ENCODE peak calls at places on chromosomes 5 and 9, in nine cellular contexts. Z, X, R, Q, K, S, A, V and E are unnamed samples.

GRCh38 chr9:134027561-134027960 is 2.3 kb downstream of the BRD3OS start:
- DNase-seq in Z (no peak), X (no peak), R (no peak), Q (no peak), K (no peak), S (no peak), A (no peak), V (no peak), E (no peak)

GRCh38 chr5:142425286-142426065 is 100.7 kb upstream of the SPRY4 start:
- DNase-seq in Z (no peak), X (no peak), R (peak; percentile 87), Q (no peak), K (no peak), S (no peak), A (no peak), V (no peak), E (no peak)

GRCh38 chr5:171395042-171395441 is 7.4 kb downstream of the NPM1 start:
- DNase-seq in Z (no peak), X (no peak), R (no peak), Q (no peak), K (no peak), S (no peak), A (no peak), V (no peak), E (no peak)

GRCh38 chr9:35306281-35306680 is 144.5 kb downstream of the UNC13B start:
- DNase-seq in Z (no peak), X (no peak), R (peak; percentile 51), Q (no peak), K (no peak), S (no peak), A (no peak), V (peak; percentile 20), E (no peak)

GRCh38 chr9:68872026-68872501 is 141.8 kb downstream of the PRKACG start:
- DNase-seq in Z (no peak), X (no peak), R (no peak), Q (no peak), K (no peak), S (no peak), A (no peak), V (no peak), E (no peak)

GRCh38 chr9:110555551-110555950 is 24.0 kb downstream of the SVEP1 start:
- DNase-seq in Z (no peak), X (no peak), R (no peak), Q (no peak), K (no peak), S (no peak), A (no peak), V (no peak), E (no peak)

GRCh38 chr9:134594376-134594941 is 47.1 kb upstream of the COL5A1 start:
- DNase-seq in Z (no peak), X (peak; percentile 65), R (no peak), Q (no peak), K (no peak), S (no peak), A (no peak), V (no peak), E (no peak)

GRCh38 chr5:82011761-82012160 is 39.9 kb downstream of the ATG10 start:
- DNase-seq in Z (no peak), X (no peak), R (peak; percentile 68), Q (no peak), K (no peak), S (no peak), A (no peak), V (no peak), E (no peak)

GRCh38 chr5:43039468-43040286 is 442 bp downstream of the ANXA2R start:
- DNase-seq in Z (peak; percentile 75), X (peak; percentile 84), R (peak; percentile 87), Q (peak; percentile 61), K (peak; percentile 24), S (peak; percentile 66), A (peak; percentile 86), V (peak; percentile 63), E (no peak)

GRCh38 chr9:123034881-123035465 is 1.5 kb downstream of the GPR21 start:
- DNase-seq in Z (no peak), X (no peak), R (no peak), Q (peak; percentile 18), K (no peak), S (no peak), A (no peak), V (no peak), E (no peak)

GRCh38 chr9:36276840-36277239 is 18.6 kb upstream of the GNE start:
- DNase-seq in Z (no peak), X (no peak), R (peak; percentile 87), Q (no peak), K (no peak), S (peak; percentile 64), A (no peak), V (peak; percentile 76), E (no peak)

DNA sequence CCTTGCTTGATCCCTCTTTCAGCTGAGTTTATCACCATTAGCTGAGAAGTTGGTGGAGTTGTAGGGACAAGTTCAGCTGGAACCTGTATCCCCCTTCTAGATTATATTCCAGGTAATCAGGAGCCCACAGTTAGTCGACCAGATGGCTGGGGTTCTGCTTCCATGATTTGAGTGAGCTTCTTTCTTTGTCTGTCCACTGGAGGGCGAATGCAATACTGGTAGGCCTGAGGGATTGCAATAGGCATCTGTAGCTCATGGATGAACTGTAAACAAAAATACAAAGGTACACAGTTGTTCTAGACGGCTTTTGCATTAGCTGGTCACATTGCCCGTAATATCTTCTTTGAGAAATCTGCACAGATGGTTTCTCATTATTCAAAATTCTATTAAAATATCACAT is 88.9 kb downstream of the PCSK5 start:
- DNase-seq in Z (no peak), X (no peak), R (peak; percentile 13), Q (no peak), K (peak; percentile 51), S (peak; percentile 38), A (no peak), V (peak; percentile 12), E (no peak)
- TF ChIP-seq CTCF in Z (peak; percentile 40), X (no peak), R (peak; percentile 54), Q (no peak), K (peak; percentile 36), S (no peak), A (no peak), V (peak; percentile 66), E (peak; percentile 34)

GRCh38 chr5:176847155-176847554 is 36.8 kb downstream of the UNC5A start:
- DNase-seq in Z (no peak), X (no peak), R (no peak), Q (no peak), K (no peak), S (no peak), A (no peak), V (no peak), E (no peak)
- H3K4me3 ChIP-seq in Z (no peak overlapping the region), X (no peak overlapping the region), R (no peak overlapping the region), Q (no peak overlapping the region), K (no peak overlapping the region), S (no peak overlapping the region), A (no peak overlapping the region), V (no peak overlapping the region), E (no peak overlapping the region)

GRCh38 chr5:565782-566445 is 41.7 kb upstream of the SLC9A3 start:
- DNase-seq in Z (no peak), X (peak; percentile 31), R (peak; percentile 10), Q (no peak), K (peak; percentile 66), S (peak; percentile 54), A (peak; percentile 57), V (no peak), E (no peak)
- TF ChIP-seq CTCF in Z (no peak), X (no peak), R (no peak), Q (no peak), K (peak; percentile 63), S (no peak), A (no peak), V (no peak), E (no peak)

DNA sequence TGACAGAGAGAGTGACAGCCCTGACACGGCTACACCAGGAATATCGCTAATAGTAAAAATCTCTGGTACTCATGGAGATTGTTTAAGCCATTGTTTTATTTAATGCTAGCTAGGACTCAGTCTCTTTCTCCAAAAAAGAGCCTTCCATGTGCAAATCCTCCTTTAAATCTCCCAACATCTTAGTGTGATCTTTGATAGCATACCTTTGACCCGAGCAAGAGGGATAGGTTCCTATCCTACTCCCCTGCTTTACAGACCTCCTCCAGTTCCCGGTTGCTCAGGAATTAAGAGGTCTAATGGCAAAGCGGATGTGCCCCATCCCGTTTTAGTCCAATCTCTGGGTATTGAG is 663 bp upstream of the FRMD3 start:
- DNase-seq in Z (no peak), X (no peak), R (no peak), Q (no peak), K (no peak), S (no peak), A (no peak), V (no peak), E (no peak)
- H3K4me3 ChIP-seq in Z (no peak overlapping the region), X (peak overlapping the region; percentile 61), R (peak overlapping the region; percentile 64), Q (no peak overlapping the region), K (peak overlapping the region; percentile 60), S (no peak overlapping the region), A (peak overlapping the region; percentile 52), V (peak overlapping the region; percentile 59), E (no peak overlapping the region)

GRCh38 chr9:109182550-109182939 is 15.5 kb upstream of the FRRS1L start:
- DNase-seq in Z (no peak), X (no peak), R (no peak), Q (no peak), K (no peak), S (no peak), A (no peak), V (no peak), E (no peak)

GRCh38 chr9:109181284-109181683 is 14.2 kb upstream of the FRRS1L start:
- DNase-seq in Z (peak; percentile 53), X (peak; percentile 13), R (no peak), Q (no peak), K (no peak), S (no peak), A (no peak), V (no peak), E (peak; percentile 49)

GRCh38 chr9:109179801-109180523 is 12.9 kb upstream of the FRRS1L start:
- DNase-seq in Z (no peak), X (peak; percentile 26), R (no peak), Q (no peak), K (no peak), S (no peak), A (no peak), V (no peak), E (no peak)

GRCh38 chr9:109186857-109187256 is 19.8 kb upstream of the FRRS1L start:
- DNase-seq in Z (no peak), X (no peak), R (no peak), Q (no peak), K (no peak), S (no peak), A (no peak), V (no peak), E (no peak)

GRCh38 chr9:109182940-109183798 is 16.1 kb upstream of the FRRS1L start:
- DNase-seq in Z (peak; percentile 28), X (peak; percentile 47), R (peak; percentile 25), Q (no peak), K (peak; percentile 95), S (peak; percentile 63), A (no peak), V (peak; percentile 15), E (peak; percentile 7)
- TF ChIP-seq CTCF in Z (peak; percentile 71), X (no peak), R (peak; percentile 62), Q (no peak), K (peak; percentile 92), S (peak; percentile 10), A (no peak), V (peak; percentile 79), E (peak; percentile 69)